ENCODE peak calls at places on chromosomes 5 and 9, in ten cellular contexts. S is endothelial cell; Y is GOT3; X is stimulated activated CD8-positive, alpha-beta memory T cell treated with anti-CD3 and anti-CD28 coated beads, Interleukin-4, amount 100 ng/mL, for 1 hour; C is smooth muscle cell of the brain vasculature; E is lung; O is progenitor cell of endocrine pancreas; J is globus pallidus; W is activated CD8-positive, alpha-beta memory T cell treated with anti-CD3 and anti-CD28 coated beads for 4 hours; V is T1000. G is an unnamed sample.

GRCh38 chr9:38158628-38159027 is 89.6 kb upstream of the SHB start:
- DNase-seq in S (no peak), Y (no peak), X (no peak), C (no peak), E (no peak), O (no peak), J (no peak), W (no peak), V (no peak), G (no peak)

GRCh38 chr9:90065001-90065400 is 460.2 kb downstream of the GADD45G start:
- DNase-seq in S (no peak), Y (no peak), X (no peak), C (no peak), E (no peak), O (no peak), J (no peak), W (no peak), V (no peak), G (no peak)

GRCh38 chr9:96618209-96619108 is 1.2 kb downstream of the CDC14B start:
- DNase-seq in S (peak), Y (no peak), X (no peak), C (no peak), E (no peak), O (peak), J (peak), W (no peak), V (peak), G (no peak)

GRCh38 chr5:73028991-73029540 is 73.2 kb downstream of the FCHO2 start:
- DNase-seq in S (no peak), Y (no peak), X (no peak), C (no peak), E (no peak), O (no peak), J (no peak), W (no peak), V (no peak), G (no peak)

GRCh38 chr5:98839469-98840383 is 66.3 kb downstream of the RGMB start:
- DNase-seq in S (no peak), Y (no peak), X (no peak), C (no peak), E (no peak), O (no peak), J (no peak), W (no peak), V (no peak), G (no peak)

GRCh38 chr5:94983861-94984535 is 300.9 kb downstream of the MCTP1 start:
- DNase-seq in S (no peak), Y (no peak), X (no peak), C (no peak), E (no peak), O (no peak), J (no peak), W (no peak), V (no peak), G (no peak)

GRCh38 chr9:21473236-21473635 is 8.9 kb downstream of the IFNE start:
- DNase-seq in S (no peak), Y (no peak), X (no peak), C (no peak), E (no peak), O (no peak), J (no peak), W (no peak), V (no peak), G (no peak)

GRCh38 chr5:172448999-172449398 is 5.3 kb downstream of the SH3PXD2B start:
- DNase-seq in S (no peak), Y (no peak), X (no peak), C (no peak), E (no peak), O (no peak), J (no peak), W (no peak), V (no peak), G (no peak)

GRCh38 chr5:14277407-14278320 is 134.5 kb downstream of the TRIO start:
- DNase-seq in S (no peak), Y (no peak), X (no peak), C (no peak), E (no peak), O (no peak), J (no peak), W (no peak), V (no peak), G (no peak)

GRCh38 chr5:98997000-98997399 is 68.2 kb upstream of the CHD1 start:
- DNase-seq in S (no peak), Y (peak), X (no peak), C (peak), E (no peak), O (no peak), J (no peak), W (no peak), V (peak), G (no peak)

GRCh38 chr5:172765766-172766286 is 5.2 kb downstream of the DUSP1 start:
- DNase-seq in S (no peak), Y (peak), X (no peak), C (no peak), E (no peak), O (no peak), J (peak), W (no peak), V (no peak), G (no peak)

GRCh38 chr9:137836151-137836830 is 41.3 kb upstream of the CACNA1B start:
- DNase-seq in S (no peak), Y (no peak), X (no peak), C (no peak), E (no peak), O (no peak), J (no peak), W (no peak), V (no peak), G (no peak)

GRCh38 chr9:92414566-92414965 is 9.7 kb downstream of the OMD start:
- DNase-seq in S (no peak), Y (no peak), X (no peak), C (no peak), E (no peak), O (no peak), J (no peak), W (no peak), V (no peak), G (no peak)

GRCh38 chr9:124665391-124666058 is 105.6 kb downstream of the NR6A1 start:
- DNase-seq in S (no peak), Y (no peak), X (no peak), C (no peak), E (no peak), O (no peak), J (no peak), W (no peak), V (no peak), G (no peak)

GRCh38 chr9:77843088-77843985 is 188.3 kb downstream of the GNAQ start:
- DNase-seq in S (no peak), Y (no peak), X (no peak), C (no peak), E (no peak), O (no peak), J (no peak), W (no peak), V (no peak), G (no peak)

GRCh38 chr5:174354571-174354970 is 309.1 kb downstream of the NSG2 start:
- DNase-seq in S (no peak), Y (no peak), X (no peak), C (no peak), E (no peak), O (no peak), J (no peak), W (no peak), V (no peak), G (no peak)

GRCh38 chr5:81762853-81763252 is 12.0 kb upstream of the SSBP2 start:
- DNase-seq in S (no peak), Y (no peak), X (no peak), C (no peak), E (no peak), O (no peak), J (no peak), W (no peak), V (no peak), G (no peak)